ENCODE peak calls at places on chromosome 21, in five cellular contexts. C, Z, X, I and L are unnamed samples.

GRCh38 chr21:39601194-39601940 is 11.4 kb upstream of the B3GALT5 start:
- DNase-seq in I (no peak), C (no peak), Z (no peak), X (no peak), L (no peak)

GRCh38 chr21:16409341-16409740 is 679.6 kb downstream of the USP25 start:
- DNase-seq in Z (no peak), X (no peak), I (no peak), C (no peak), L (no peak)

GRCh38 chr21:28752131-28752530 is 240.5 kb downstream of the LTN1 start:
- DNase-seq in Z (no peak), X (no peak), C (no peak), I (no peak), L (no peak)

GRCh38 chr21:41167348-41168342 is at the start of gene BACE2:
- DNase-seq in C (no peak), I (peak), Z (peak), X (peak), L (no peak)

GRCh38 chr21:35198004-35198403 is 148.9 kb upstream of the RUNX1 start:
- DNase-seq in I (peak), C (no peak), X (no peak), Z (peak), L (no peak)

GRCh38 chr21:14995695-14996490 is 68.9 kb downstream of the NRIP1 start:
- DNase-seq in C (no peak), Z (peak), X (no peak), I (peak), L (peak)

GRCh38 chr21:28719731-28720130 is 272.9 kb downstream of the LTN1 start:
- DNase-seq in X (no peak), I (no peak), Z (no peak), C (no peak), L (no peak)

GRCh38 chr21:26106562-26106961 is 64.0 kb downstream of the APP start:
- DNase-seq in X (no peak), C (no peak), Z (no peak), I (no peak), L (no peak)

GRCh38 chr21:42526379-42526727 is 12.7 kb downstream of the SLC37A1 start:
- DNase-seq in I (no peak), C (no peak), X (peak), Z (peak), L (no peak)

GRCh38 chr21:39700318-39700717 is 44.7 kb upstream of the IGSF5 start:
- DNase-seq in Z (no peak), I (no peak), C (no peak), X (no peak), L (no peak)